ENCODE peak calls at places on chromosomes 5 and 9, in seven cellular contexts. One of them, this sample, is unnamed.

GRCh38 chr9:127445851-127446719 is 5.1 kb downstream of the RPL12 start:
- DNase-seq in NCI-H446 treated with DMSO at 0.1 percent for 48 hours: no peak
- DNase-seq in activated T-cell treated with anti-CD3 and anti-CD28 coated beads, Interleukin-2, amount 50 U/mL, for 4 hours: no peak
- DNase-seq in cardiac fibroblast: peak
- DNase-seq in NCI-H1105: no peak
- DNase-seq in H54: no peak
- DNase-seq in endodermal cell: peak
- DNase-seq in this sample: no peak

GRCh38 chr5:142295960-142296860 is 28.6 kb downstream of the SPRY4 start:
- DNase-seq in NCI-H446 treated with DMSO at 0.1 percent for 48 hours: no peak
- DNase-seq in activated T-cell treated with anti-CD3 and anti-CD28 coated beads, Interleukin-2, amount 50 U/mL, for 4 hours: no peak
- DNase-seq in cardiac fibroblast: no peak
- DNase-seq in NCI-H1105: no peak
- DNase-seq in H54: no peak
- DNase-seq in endodermal cell: peak
- DNase-seq in this sample: no peak

GRCh38 chr5:175738595-175739133 is 80.8 kb downstream of the HRH2 start:
- DNase-seq in NCI-H446 treated with DMSO at 0.1 percent for 48 hours: no peak
- DNase-seq in activated T-cell treated with anti-CD3 and anti-CD28 coated beads, Interleukin-2, amount 50 U/mL, for 4 hours: no peak
- DNase-seq in cardiac fibroblast: no peak
- DNase-seq in NCI-H1105: no peak
- DNase-seq in H54: no peak
- DNase-seq in endodermal cell: peak
- DNase-seq in this sample: no peak

GRCh38 chr5:67015577-67016290 is 180.9 kb downstream of the CD180 start:
- DNase-seq in NCI-H446 treated with DMSO at 0.1 percent for 48 hours: no peak
- DNase-seq in activated T-cell treated with anti-CD3 and anti-CD28 coated beads, Interleukin-2, amount 50 U/mL, for 4 hours: no peak
- DNase-seq in cardiac fibroblast: peak
- DNase-seq in NCI-H1105: peak
- DNase-seq in H54: no peak
- DNase-seq in endodermal cell: no peak
- DNase-seq in this sample: no peak

GRCh38 chr9:35385042-35385441 is 104.9 kb upstream of the RUSC2 start:
- DNase-seq in NCI-H446 treated with DMSO at 0.1 percent for 48 hours: no peak
- DNase-seq in activated T-cell treated with anti-CD3 and anti-CD28 coated beads, Interleukin-2, amount 50 U/mL, for 4 hours: no peak
- DNase-seq in cardiac fibroblast: peak
- DNase-seq in NCI-H1105: no peak
- DNase-seq in H54: no peak
- DNase-seq in endodermal cell: no peak
- DNase-seq in this sample: no peak

GRCh38 chr9:122370869-122371467 is at the start of gene PTGS1:
- DNase-seq in NCI-H446 treated with DMSO at 0.1 percent for 48 hours: no peak
- DNase-seq in activated T-cell treated with anti-CD3 and anti-CD28 coated beads, Interleukin-2, amount 50 U/mL, for 4 hours: no peak
- DNase-seq in cardiac fibroblast: no peak
- DNase-seq in NCI-H1105: no peak
- DNase-seq in H54: no peak
- DNase-seq in endodermal cell: peak
- DNase-seq in this sample: no peak

GRCh38 chr5:143064207-143064606 is 294.0 kb downstream of the ARHGAP26 start:
- DNase-seq in NCI-H446 treated with DMSO at 0.1 percent for 48 hours: no peak
- DNase-seq in activated T-cell treated with anti-CD3 and anti-CD28 coated beads, Interleukin-2, amount 50 U/mL, for 4 hours: no peak
- DNase-seq in cardiac fibroblast: peak
- DNase-seq in NCI-H1105: no peak
- DNase-seq in H54: no peak
- DNase-seq in endodermal cell: no peak
- DNase-seq in this sample: no peak

GRCh38 chr5:35198096-35198495 is 32.2 kb downstream of the PRLR start:
- DNase-seq in NCI-H446 treated with DMSO at 0.1 percent for 48 hours: peak
- DNase-seq in activated T-cell treated with anti-CD3 and anti-CD28 coated beads, Interleukin-2, amount 50 U/mL, for 4 hours: no peak
- DNase-seq in cardiac fibroblast: peak
- DNase-seq in NCI-H1105: peak
- DNase-seq in H54: peak
- DNase-seq in endodermal cell: no peak
- DNase-seq in this sample: no peak

GRCh38 chr9:130041648-130042405 is 1.2 kb downstream of the FNBP1 start:
- DNase-seq in NCI-H446 treated with DMSO at 0.1 percent for 48 hours: no peak
- DNase-seq in activated T-cell treated with anti-CD3 and anti-CD28 coated beads, Interleukin-2, amount 50 U/mL, for 4 hours: no peak
- DNase-seq in cardiac fibroblast: no peak
- DNase-seq in NCI-H1105: no peak
- DNase-seq in H54: no peak
- DNase-seq in endodermal cell: peak
- DNase-seq in this sample: no peak

GRCh38 chr5:173808079-173808808 is 79.9 kb upstream of the CPEB4 start:
- DNase-seq in NCI-H446 treated with DMSO at 0.1 percent for 48 hours: no peak
- DNase-seq in activated T-cell treated with anti-CD3 and anti-CD28 coated beads, Interleukin-2, amount 50 U/mL, for 4 hours: no peak
- DNase-seq in cardiac fibroblast: no peak
- DNase-seq in NCI-H1105: no peak
- DNase-seq in H54: no peak
- DNase-seq in endodermal cell: no peak
- DNase-seq in this sample: no peak

GRCh38 chr9:131645078-131645776 is 94.6 kb downstream of the RAPGEF1 start:
- DNase-seq in NCI-H446 treated with DMSO at 0.1 percent for 48 hours: no peak
- DNase-seq in activated T-cell treated with anti-CD3 and anti-CD28 coated beads, Interleukin-2, amount 50 U/mL, for 4 hours: no peak
- DNase-seq in cardiac fibroblast: no peak
- DNase-seq in NCI-H1105: no peak
- DNase-seq in H54: no peak
- DNase-seq in endodermal cell: no peak
- DNase-seq in this sample: no peak

GRCh38 chr5:168851902-168852321 is 272.7 kb upstream of the PANK3 start:
- DNase-seq in NCI-H446 treated with DMSO at 0.1 percent for 48 hours: no peak
- DNase-seq in activated T-cell treated with anti-CD3 and anti-CD28 coated beads, Interleukin-2, amount 50 U/mL, for 4 hours: no peak
- DNase-seq in cardiac fibroblast: peak
- DNase-seq in NCI-H1105: no peak
- DNase-seq in H54: peak
- DNase-seq in endodermal cell: no peak
- DNase-seq in this sample: no peak

GRCh38 chr5:15959560-15960164 is 219.9 kb downstream of the MARCHF11 start:
- DNase-seq in NCI-H446 treated with DMSO at 0.1 percent for 48 hours: no peak
- DNase-seq in activated T-cell treated with anti-CD3 and anti-CD28 coated beads, Interleukin-2, amount 50 U/mL, for 4 hours: no peak
- DNase-seq in cardiac fibroblast: no peak
- DNase-seq in NCI-H1105: no peak
- DNase-seq in H54: no peak
- DNase-seq in endodermal cell: no peak
- DNase-seq in this sample: no peak

GRCh38 chr5:178078197-178078995 is 34.9 kb upstream of the N4BP3 start:
- DNase-seq in NCI-H446 treated with DMSO at 0.1 percent for 48 hours: no peak
- DNase-seq in activated T-cell treated with anti-CD3 and anti-CD28 coated beads, Interleukin-2, amount 50 U/mL, for 4 hours: no peak
- DNase-seq in cardiac fibroblast: peak
- DNase-seq in NCI-H1105: no peak
- DNase-seq in H54: peak
- DNase-seq in endodermal cell: no peak
- DNase-seq in this sample: no peak

GRCh38 chr5:39198080-39198479 is 21.3 kb downstream of the FYB1 start:
- DNase-seq in NCI-H446 treated with DMSO at 0.1 percent for 48 hours: no peak
- DNase-seq in activated T-cell treated with anti-CD3 and anti-CD28 coated beads, Interleukin-2, amount 50 U/mL, for 4 hours: no peak
- DNase-seq in cardiac fibroblast: peak
- DNase-seq in NCI-H1105: no peak
- DNase-seq in H54: no peak
- DNase-seq in endodermal cell: no peak
- DNase-seq in this sample: no peak